ENCODE peak calls at places on chromosome 15, in five cellular contexts. W is head of caudate nucleus; K is activated naive CD8-positive, alpha-beta T cell treated with anti-CD3 and anti-CD28 coated beads, Interleukin-2, amount 50 U/mL, for 24 hours; C is T-cell; X is adrenal gland. T is an unnamed sample.

GRCh38 chr15:87618203-87618725 is 638.3 kb downstream of the NTRK3 start:
- DNase-seq in W (no peak), K (no peak), C (no peak), X (no peak), T (no peak)

GRCh38 chr15:82802497-82802896 is 3.4 kb downstream of the FSD2 start:
- DNase-seq in W (no peak), K (no peak), C (no peak), X (no peak), T (no peak)

GRCh38 chr15:77402740-77403379 is 17.0 kb downstream of the PEAK1 start:
- DNase-seq in W (no peak), K (no peak), C (no peak), X (no peak), T (no peak)

GRCh38 chr15:58457466-58457965 is 25.7 kb downstream of the LIPC start:
- DNase-seq in W (no peak), K (peak), C (no peak), X (no peak), T (no peak)

GRCh38 chr15:61198722-61199121 is 30.4 kb downstream of the RORA start:
- DNase-seq in W (no peak), K (no peak), C (no peak), X (no peak), T (no peak)

GRCh38 chr15:101159096-101159935 is 92.5 kb downstream of the CHSY1 start:
- DNase-seq in W (no peak), K (peak), C (no peak), X (no peak), T (no peak)

GRCh38 chr15:90607361-90607760 is 77.6 kb downstream of the CRTC3 start:
- DNase-seq in W (no peak), K (no peak), C (no peak), X (no peak), T (no peak)

GRCh38 chr15:41882689-41883483 is 11.0 kb downstream of the SPTBN5 start:
- DNase-seq in W (no peak), K (no peak), C (no peak), X (no peak), T (no peak)

GRCh38 chr15:75174736-75175135 is 26.9 kb upstream of the C15orf39 start:
- DNase-seq in W (no peak), K (no peak), C (no peak), X (no peak), T (no peak)

GRCh38 chr15:101070502-101071273 is 151.5 kb downstream of the LRRK1 start:
- DNase-seq in W (no peak), K (no peak), C (no peak), X (no peak), T (no peak)

GRCh38 chr15:65376767-65377104 is 1.1 kb downstream of the IGDCC3 start:
- DNase-seq in W (no peak), K (no peak), C (no peak), X (no peak), T (no peak)

GRCh38 chr15:98755138-98755537 is 106.8 kb downstream of the IGF1R start:
- DNase-seq in W (no peak), K (no peak), C (no peak), X (no peak), T (no peak)

GRCh38 chr15:60006203-60006782 is 2.2 kb downstream of the FOXB1 start:
- DNase-seq in W (no peak), K (peak), C (peak), X (no peak), T (peak)

GRCh38 chr15:81327526-81327925 is 3.6 kb upstream of the STARD5 start:
- DNase-seq in W (no peak), K (no peak), C (no peak), X (no peak), T (no peak)

T was measured in CD8-positive, alpha-beta memory T cell.